ENCODE peak calls at places on chromosomes 6 and 20, in nine cellular contexts. A, X, B, O, R, H, W, E and G are unnamed samples.

GRCh38 chr6:128062882-128063603 is 162.2 kb upstream of the THEMIS start:
- DNase-seq in A (no peak), X (no peak), B (no peak), O (no peak), R (no peak), H (no peak), W (no peak), E (no peak), G (no peak)

GRCh38 chr20:37521091-37521771 is at the start of gene NNAT:
- DNase-seq in A (no peak), X (no peak), B (no peak), O (peak), R (no peak), H (no peak), W (no peak), E (no peak), G (peak)

GRCh38 chr20:43538855-43539700 is 19.7 kb upstream of the SGK2 start:
- DNase-seq in A (no peak), X (no peak), B (no peak), O (no peak), R (no peak), H (no peak), W (no peak), E (no peak), G (no peak)

GRCh38 chr20:62590301-62591121 is 51.8 kb upstream of the SLCO4A1 start:
- DNase-seq in A (no peak), X (peak), B (no peak), O (no peak), R (peak), H (no peak), W (no peak), E (peak), G (no peak)

GRCh38 chr6:154319231-154319858 is 37.3 kb downstream of the IPCEF1 start:
- DNase-seq in A (peak), X (no peak), B (no peak), O (no peak), R (no peak), H (no peak), W (no peak), E (peak), G (no peak)

GRCh38 chr6:12404651-12405050 is 114.5 kb downstream of the EDN1 start:
- DNase-seq in A (no peak), X (no peak), B (no peak), O (no peak), R (no peak), H (no peak), W (no peak), E (no peak), G (no peak)

GRCh38 chr6:109002100-109002697 is 92.4 kb downstream of the SESN1 start:
- DNase-seq in A (peak), X (no peak), B (no peak), O (no peak), R (no peak), H (no peak), W (no peak), E (peak), G (no peak)

GRCh38 chr6:33761922-33762629 is 15.4 kb upstream of the IP6K3 start:
- DNase-seq in A (no peak), X (peak), B (peak), O (peak), R (peak), H (peak), W (peak), E (peak), G (peak)

GRCh38 chr6:75334266-75335040 is 49.9 kb upstream of the TMEM30A start:
- DNase-seq in A (peak), X (no peak), B (no peak), O (peak), R (no peak), H (peak), W (no peak), E (peak), G (no peak)

GRCh38 chr20:40807094-40807623 is 118.1 kb upstream of the MAFB start:
- DNase-seq in A (no peak), X (no peak), B (no peak), O (no peak), R (no peak), H (peak), W (no peak), E (no peak), G (no peak)

GRCh38 chr6:14270925-14271791 is 153.6 kb downstream of the CD83 start:
- DNase-seq in A (peak), X (no peak), B (no peak), O (no peak), R (no peak), H (peak), W (peak), E (peak), G (no peak)

GRCh38 chr6:101477436-101477835 is 83.9 kb downstream of the GRIK2 start:
- DNase-seq in A (no peak), X (no peak), B (no peak), O (no peak), R (no peak), H (no peak), W (no peak), E (no peak), G (no peak)

GRCh38 chr20:35394271-35394670 is 17.5 kb downstream of the UQCC1 start:
- DNase-seq in A (no peak), X (no peak), B (no peak), O (no peak), R (no peak), H (no peak), W (no peak), E (no peak), G (no peak)

GRCh38 chr6:24529985-24530384 is 35.2 kb downstream of the ALDH5A1 start:
- DNase-seq in A (no peak), X (no peak), B (no peak), O (no peak), R (no peak), H (no peak), W (no peak), E (peak), G (no peak)

GRCh38 chr20:53672484-53673129 is 79.0 kb upstream of the ZNF217 start:
- DNase-seq in A (no peak), X (no peak), B (no peak), O (no peak), R (no peak), H (no peak), W (no peak), E (no peak), G (no peak)

GRCh38 chr6:35092362-35093117 is 48.6 kb downstream of the TCP11 start:
- DNase-seq in A (peak), X (no peak), B (no peak), O (no peak), R (peak), H (no peak), W (no peak), E (peak), G (no peak)

GRCh38 chr6:39453236-39453635 is 130.7 kb upstream of the KCNK16 start:
- DNase-seq in A (no peak), X (no peak), B (no peak), O (no peak), R (no peak), H (no peak), W (no peak), E (no peak), G (no peak)

GRCh38 chr6:149961728-149962425 is 1.9 kb upstream of the ULBP1 start:
- DNase-seq in A (no peak), X (no peak), B (no peak), O (peak), R (no peak), H (peak), W (no peak), E (no peak), G (no peak)

GRCh38 chr20:3911956-3912355 is 22.8 kb downstream of the PANK2 start:
- DNase-seq in A (no peak), X (no peak), B (no peak), O (no peak), R (peak), H (no peak), W (peak), E (no peak), G (no peak)

GRCh38 chr6:157755752-157756411 is 67.2 kb upstream of the SNX9 start:
- DNase-seq in A (no peak), X (no peak), B (no peak), O (no peak), R (no peak), H (peak), W (no peak), E (no peak), G (no peak)

GRCh38 chr6:67615796-67616195 is 1019.3 kb upstream of the ADGRB3 start:
- DNase-seq in A (no peak), X (no peak), B (no peak), O (no peak), R (no peak), H (no peak), W (no peak), E (no peak), G (no peak)

GRCh38 chr6:41939091-41939847 is 2.3 kb downstream of the CCND3 start:
- DNase-seq in A (no peak), X (peak), B (no peak), O (peak), R (peak), H (peak), W (peak), E (peak), G (peak)

GRCh38 chr20:19940945-19941590 is 76.1 kb upstream of the NAA20 start:
- DNase-seq in A (no peak), X (no peak), B (no peak), O (no peak), R (no peak), H (no peak), W (no peak), E (no peak), G (no peak)

GRCh38 chr6:168507730-168508129 is 66.7 kb downstream of the SMOC2 start:
- DNase-seq in A (no peak), X (no peak), B (no peak), O (no peak), R (no peak), H (no peak), W (no peak), E (no peak), G (no peak)

GRCh38 chr6:168297643-168298042 is 21.9 kb downstream of the DACT2 start:
- DNase-seq in A (no peak), X (no peak), B (no peak), O (no peak), R (no peak), H (no peak), W (no peak), E (no peak), G (no peak)

GRCh38 chr6:39507331-39507998 is 185.0 kb upstream of the KCNK16 start:
- DNase-seq in A (no peak), X (no peak), B (no peak), O (no peak), R (no peak), H (no peak), W (no peak), E (no peak), G (no peak)

GRCh38 chr6:48068326-48069191 is 42.4 kb downstream of the PTCHD4 start:
- DNase-seq in A (no peak), X (no peak), B (no peak), O (peak), R (no peak), H (peak), W (no peak), E (no peak), G (peak)

GRCh38 chr6:40397287-40398033 is 189.7 kb downstream of the LRFN2 start:
- DNase-seq in A (no peak), X (no peak), B (no peak), O (no peak), R (no peak), H (no peak), W (no peak), E (no peak), G (no peak)

GRCh38 chr6:156762547-156762946 is 14.6 kb upstream of the ARID1B start:
- DNase-seq in A (no peak), X (no peak), B (no peak), O (no peak), R (no peak), H (no peak), W (no peak), E (no peak), G (no peak)

GRCh38 chr20:45104786-45105185 is 3.9 kb upstream of the KCNS1 start:
- DNase-seq in A (no peak), X (no peak), B (no peak), O (no peak), R (no peak), H (no peak), W (no peak), E (no peak), G (no peak)

GRCh38 chr6:16670183-16670582 is 91.1 kb downstream of the ATXN1 start:
- DNase-seq in A (no peak), X (peak), B (no peak), O (no peak), R (peak), H (no peak), W (peak), E (no peak), G (no peak)

GRCh38 chr6:89941031-89941775 is 46.9 kb downstream of the GJA10 start:
- DNase-seq in A (no peak), X (peak), B (no peak), O (no peak), R (no peak), H (no peak), W (peak), E (no peak), G (peak)

GRCh38 chr6:170362121-170362520 is 55.6 kb downstream of the FAM120B start:
- DNase-seq in A (no peak), X (no peak), B (no peak), O (no peak), R (peak), H (no peak), W (no peak), E (no peak), G (no peak)

GRCh38 chr6:73604020-73604419 is 49.8 kb downstream of the SLC17A5 start:
- DNase-seq in A (no peak), X (no peak), B (no peak), O (no peak), R (no peak), H (no peak), W (no peak), E (no peak), G (no peak)

GRCh38 chr6:29976253-29976587 is 33.9 kb downstream of the HLA-A start:
- DNase-seq in A (no peak), X (no peak), B (no peak), O (no peak), R (no peak), H (no peak), W (no peak), E (no peak), G (no peak)

GRCh38 chr6:29974901-29975560 is 32.7 kb downstream of the HLA-A start:
- DNase-seq in A (no peak), X (no peak), B (no peak), O (no peak), R (no peak), H (peak), W (no peak), E (no peak), G (peak)

GRCh38 chr6:29977425-29977727 is 35.0 kb downstream of the HLA-A start:
- DNase-seq in A (no peak), X (no peak), B (no peak), O (no peak), R (no peak), H (no peak), W (no peak), E (no peak), G (no peak)

GRCh38 chr6:29975561-29975907 is 33.2 kb downstream of the HLA-A start:
- DNase-seq in A (no peak), X (no peak), B (no peak), O (peak), R (no peak), H (no peak), W (no peak), E (no peak), G (peak)

GRCh38 chr6:29976588-29977424 is 34.5 kb downstream of the HLA-A start:
- DNase-seq in A (no peak), X (peak), B (peak), O (peak), R (peak), H (peak), W (peak), E (peak), G (peak)
- TF ChIP-seq CTCF in A (peak), X (peak), B (peak), O (no peak), R (peak), H (peak), W (peak), E (peak), G (no peak)

GRCh38 chr6:164928366-164929154 is 380.8 kb downstream of the C6orf118 start:
- DNase-seq in A (no peak), X (no peak), B (no peak), O (no peak), R (no peak), H (no peak), W (no peak), E (no peak), G (peak)

GRCh38 chr6:164928041-164928321 is 381.4 kb downstream of the C6orf118 start:
- DNase-seq in A (no peak), X (no peak), B (no peak), O (no peak), R (no peak), H (no peak), W (no peak), E (no peak), G (no peak)

GRCh38 chr6:164926686-164927085 is 382.7 kb downstream of the C6orf118 start:
- DNase-seq in A (no peak), X (no peak), B (no peak), O (no peak), R (no peak), H (no peak), W (no peak), E (no peak), G (no peak)

GRCh38 chr6:164925681-164926530 is 383.5 kb downstream of the C6orf118 start:
- DNase-seq in A (no peak), X (no peak), B (no peak), O (no peak), R (no peak), H (no peak), W (no peak), E (no peak), G (no peak)

GRCh38 chr6:164927288-164928040 is 381.9 kb downstream of the C6orf118 start:
- DNase-seq in A (peak), X (peak), B (peak), O (peak), R (peak), H (peak), W (peak), E (peak), G (peak)
- TF ChIP-seq CTCF in A (peak), X (peak), B (peak), O (peak), R (peak), H (peak), W (peak), E (peak), G (peak)

GRCh38 chr6:93040375-93040774 is 379.0 kb downstream of the EPHA7 start:
- DNase-seq in A (no peak), X (no peak), B (no peak), O (no peak), R (no peak), H (no peak), W (no peak), E (no peak), G (no peak)

GRCh38 chr6:93035756-93036155 is 383.6 kb downstream of the EPHA7 start:
- DNase-seq in A (no peak), X (no peak), B (no peak), O (no peak), R (no peak), H (no peak), W (no peak), E (no peak), G (no peak)

GRCh38 chr6:93036835-93037234 is 382.5 kb downstream of the EPHA7 start:
- DNase-seq in A (no peak), X (no peak), B (peak), O (no peak), R (no peak), H (peak), W (no peak), E (no peak), G (no peak)
- TF ChIP-seq CTCF in A (no peak), X (no peak), B (peak), O (peak), R (no peak), H (peak), W (no peak), E (no peak), G (peak)

GRCh38 chr6:126631343-126631742 is 291.4 kb downstream of the CENPW start:
- DNase-seq in A (no peak), X (no peak), B (no peak), O (no peak), R (no peak), H (no peak), W (no peak), E (no peak), G (no peak)

GRCh38 chr6:126632271-126632670 is 292.4 kb downstream of the CENPW start:
- DNase-seq in A (no peak), X (no peak), B (no peak), O (no peak), R (no peak), H (no peak), W (no peak), E (no peak), G (no peak)

GRCh38 chr6:126633362-126633761 is 293.4 kb downstream of the CENPW start:
- DNase-seq in A (no peak), X (no peak), B (no peak), O (no peak), R (no peak), H (no peak), W (no peak), E (no peak), G (no peak)

GRCh38 chr6:126625019-126625418 is 285.1 kb downstream of the CENPW start:
- DNase-seq in A (no peak), X (no peak), B (no peak), O (peak), R (no peak), H (peak), W (no peak), E (peak), G (no peak)

GRCh38 chr6:126628125-126628524 is 288.2 kb downstream of the CENPW start:
- DNase-seq in A (no peak), X (no peak), B (no peak), O (no peak), R (no peak), H (peak), W (no peak), E (no peak), G (no peak)
- TF ChIP-seq CTCF in A (no peak), X (no peak), B (peak), O (peak), R (no peak), H (peak), W (no peak), E (no peak), G (no peak)

GRCh38 chr6:125974214-125974866 is 12.0 kb upstream of the TRMT11 start:
- DNase-seq in A (no peak), X (no peak), B (peak), O (no peak), R (no peak), H (no peak), W (no peak), E (peak), G (no peak)
- TF ChIP-seq CTCF in A (peak), X (peak), B (peak), O (no peak), R (peak), H (peak), W (peak), E (peak), G (peak)

GRCh38 chr20:59992531-59992930 is 34.3 kb downstream of the CDH26 start:
- DNase-seq in A (no peak), X (no peak), B (no peak), O (no peak), R (no peak), H (no peak), W (no peak), E (peak), G (no peak)
- TF ChIP-seq CTCF in A (no peak), X (no peak), B (no peak), O (no peak), R (no peak), H (no peak), W (no peak), E (peak), G (no peak)